ENCODE peak calls at places on chromosomes 6 and 20, in six cellular contexts. R, M, A, K, Q and O are unnamed samples.

GRCh38 chr20:57695012-57695411 is 14.8 kb downstream of the PMEPA1 start:
- DNase-seq in M (no peak), A (no peak), R (peak), Q (peak), K (no peak), O (no peak)

GRCh38 chr20:56974499-56975250 is 291.8 kb downstream of the BMP7 start:
- DNase-seq in Q (peak), K (peak), R (peak), M (no peak), A (peak), O (peak)

GRCh38 chr20:17619351-17620093 is 49.6 kb downstream of the DSTN start:
- DNase-seq in Q (no peak), K (peak), R (no peak), M (no peak), A (no peak), O (no peak)

GRCh38 chr6:69792292-69792691 is 4.5 kb downstream of the LMBRD1 start:
- DNase-seq in K (no peak), R (no peak), A (no peak), Q (no peak), M (no peak), O (no peak)

GRCh38 chr6:11769816-11770545 is 8.6 kb downstream of the ADTRP start:
- DNase-seq in R (peak), A (peak), Q (peak), M (no peak), K (no peak), O (no peak)

GRCh38 chr6:147700436-147701209 is 192.1 kb downstream of the SAMD5 start:
- DNase-seq in K (no peak), R (no peak), Q (no peak), M (no peak), A (no peak), O (peak)

GRCh38 chr6:5302995-5303622 is 41.8 kb downstream of the FARS2 start:
- DNase-seq in R (peak), M (peak), A (peak), Q (peak), K (peak), O (no peak)

GRCh38 chr20:33702861-33703260 is 16.7 kb upstream of the E2F1 start:
- DNase-seq in K (no peak), A (no peak), M (no peak), Q (no peak), R (no peak), O (no peak)

GRCh38 chr6:11824986-11825385 is 46.4 kb upstream of the ADTRP start:
- DNase-seq in M (peak), R (peak), Q (no peak), K (no peak), A (no peak), O (no peak)

GRCh38 chr20:4896971-4897497 is 104.3 kb downstream of the SLC23A2 start:
- DNase-seq in Q (peak), R (peak), M (no peak), A (peak), K (no peak), O (no peak)

GRCh38 chr6:155380666-155381332 is 66.5 kb upstream of the TFB1M start:
- DNase-seq in Q (no peak), A (no peak), M (no peak), R (no peak), K (no peak), O (no peak)

GRCh38 chr20:33824852-33825251 is 13.7 kb downstream of the CHMP4B start:
- DNase-seq in R (no peak), K (no peak), A (no peak), Q (no peak), M (no peak), O (no peak)

DNA sequence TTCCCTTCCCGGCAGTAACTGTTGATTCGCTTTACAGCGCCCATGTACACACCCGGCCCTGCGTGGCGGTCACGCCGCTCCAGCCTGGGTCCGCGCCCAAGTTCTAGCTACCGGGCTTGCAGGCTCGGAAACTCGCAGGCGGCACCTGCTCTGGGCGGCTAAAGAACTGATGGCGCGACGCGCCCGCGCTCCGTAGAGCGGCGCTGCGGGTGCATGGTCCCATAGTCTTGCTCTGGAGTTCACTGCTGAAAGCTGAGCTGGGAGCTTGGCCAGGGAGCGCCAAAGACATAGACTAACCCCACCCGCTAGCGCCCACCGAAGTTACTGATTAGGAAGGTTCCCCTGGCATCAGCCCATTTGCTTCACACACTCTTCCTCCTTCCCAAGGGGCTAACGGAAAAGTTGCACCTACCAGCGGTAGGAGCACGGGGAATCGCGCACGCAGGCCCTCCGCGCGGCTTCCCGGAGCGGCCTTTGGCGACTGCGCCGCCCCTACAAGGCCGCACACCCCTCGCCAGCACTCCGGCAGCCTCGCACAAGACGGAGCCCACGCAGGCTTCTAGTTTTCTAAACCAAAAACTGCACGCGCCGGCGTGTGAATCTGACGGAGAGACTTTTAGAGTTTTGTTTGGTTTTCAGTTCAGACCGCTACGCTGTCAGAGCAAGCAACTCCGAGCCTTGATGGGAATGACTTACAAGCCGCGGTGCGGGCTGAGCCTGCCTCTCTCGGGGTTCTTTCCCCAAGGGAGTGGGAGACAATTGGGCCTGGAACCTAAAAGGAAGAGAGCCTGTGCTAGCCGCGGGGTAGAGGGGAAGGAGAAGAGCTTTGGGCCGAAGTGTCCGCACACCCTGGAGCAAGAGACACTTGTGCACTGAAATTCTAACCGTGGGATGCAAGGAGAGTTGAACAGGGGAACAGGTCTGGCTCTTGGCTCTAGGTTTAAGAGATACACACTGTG is 994 bp upstream of the POU3F2 start:
- DNase-seq in M (peak), R (no peak), A (peak), Q (peak), K (peak), O (no peak)
- TF ChIP-seq CTCF in M (no peak), R (no peak), A (no peak), Q (no peak), K (no peak), O (no peak)

GRCh38 chr6:136551103-136551502 is 881 bp upstream of the MAP7 start:
- DNase-seq in R (no peak), Q (no peak), M (no peak), A (no peak), K (peak), O (no peak)
- H3K4me3 ChIP-seq in R (peak), Q (peak), M (no peak), A (peak), K (peak), O (peak)

GRCh38 chr20:2399390-2399789 is 18.7 kb downstream of the TGM6 start:
- DNase-seq in K (no peak), Q (no peak), A (no peak), R (no peak), M (no peak), O (no peak)

GRCh38 chr20:2403291-2404052 is 22.8 kb downstream of the TGM6 start:
- DNase-seq in M (no peak), A (no peak), K (no peak), R (no peak), Q (no peak), O (no peak)

GRCh38 chr20:2400290-2400689 is 19.6 kb downstream of the TGM6 start:
- DNase-seq in K (no peak), A (no peak), R (no peak), Q (no peak), M (no peak), O (no peak)

GRCh38 chr20:2401527-2401926 is 20.8 kb downstream of the TGM6 start:
- DNase-seq in A (no peak), Q (no peak), K (no peak), R (no peak), M (no peak), O (no peak)

DNA sequence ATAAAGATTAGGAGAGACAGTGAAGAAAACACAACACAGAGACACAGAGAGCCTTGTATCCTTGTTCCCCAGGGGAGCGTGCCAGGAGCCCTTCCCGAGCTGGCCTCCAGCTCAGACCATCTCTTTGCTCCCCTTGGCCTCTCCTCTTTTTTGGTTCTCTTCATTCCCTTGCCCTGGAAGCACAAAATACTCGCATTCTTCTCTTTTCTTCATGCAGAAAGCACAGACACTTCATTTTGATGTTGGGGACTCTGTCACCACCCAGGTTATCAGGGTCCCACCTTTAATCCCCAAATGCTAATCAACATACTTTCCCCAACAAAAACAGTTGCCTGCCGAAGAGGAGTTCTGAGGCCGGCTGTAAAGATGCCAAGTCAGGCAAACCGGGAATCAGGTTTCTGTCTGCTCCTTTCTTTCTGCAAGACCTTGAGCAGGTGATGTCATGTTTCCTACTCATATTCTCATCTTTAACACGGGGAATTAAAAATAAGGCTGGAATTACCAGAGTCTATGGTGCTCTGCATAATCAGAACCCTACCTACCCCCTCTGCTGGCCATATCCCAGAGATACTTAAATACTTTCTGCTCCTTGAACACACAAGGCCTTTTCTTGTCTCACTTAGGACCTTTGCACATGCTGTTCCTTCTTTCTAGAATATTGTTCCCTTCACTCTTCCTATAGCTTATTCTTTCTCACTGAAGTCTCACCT is 21.7 kb downstream of the TGM6 start:
- DNase-seq in M (no peak), K (peak), A (peak), R (peak), Q (peak), O (peak)
- TF ChIP-seq CTCF in M (no peak), K (peak), A (peak), R (peak), Q (peak), O (peak)

GRCh38 chr20:62475027-62475818 is 572 bp downstream of the GATA5 start:
- DNase-seq in K (no peak), A (peak), R (no peak), M (no peak), Q (no peak), O (no peak)

GRCh38 chr20:62474585-62475026 is 1.2 kb downstream of the GATA5 start:
- DNase-seq in A (no peak), Q (no peak), M (no peak), K (no peak), R (no peak), O (no peak)

GRCh38 chr20:62473717-62474584 is 1.8 kb downstream of the GATA5 start:
- DNase-seq in M (no peak), K (peak), A (peak), R (no peak), Q (no peak), O (no peak)

GRCh38 chr20:62476074-62476838 is 461 bp upstream of the GATA5 start:
- DNase-seq in K (peak), M (no peak), Q (no peak), A (peak), R (no peak), O (no peak)

DNA sequence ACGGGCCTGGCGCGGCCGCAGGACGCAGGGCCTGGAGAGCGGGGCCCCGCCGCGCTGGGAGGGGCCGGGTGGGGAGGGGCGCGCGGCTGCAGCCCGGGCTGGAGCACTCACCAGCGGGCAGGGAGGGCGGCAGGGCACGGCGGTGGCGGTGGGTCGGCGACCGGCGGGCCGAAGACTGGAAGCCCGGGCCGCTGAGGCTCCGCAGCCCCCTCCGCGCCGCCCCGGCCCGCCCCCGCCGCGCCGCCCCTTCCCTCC is at the start of gene GATA5:
- DNase-seq in R (no peak), A (no peak), M (no peak), K (no peak), Q (no peak), O (no peak)
- H3K4me3 ChIP-seq in R (no peak), A (peak), M (no peak), K (peak), Q (peak), O (no peak)

GRCh38 chr6:113184291-113184690 is 672.9 kb upstream of the MARCKS start:
- DNase-seq in K (no peak), M (no peak), Q (no peak), A (no peak), R (no peak), O (peak)
- TF ChIP-seq CTCF in K (peak), M (no peak), Q (no peak), A (no peak), R (no peak), O (peak)